ENCODE peak calls at places on chromosomes 12 and 14, in nine cellular contexts. One of them, this sample, is unnamed.

GRCh38 chr14:36952702-36953101 is 219.7 kb downstream of the SLC25A21 start:
- DNase-seq in GM10248: no peak
- DNase-seq in hepatic stellate cell: peak
- DNase-seq in Kasumi-1: no peak
- DNase-seq in Karpas-422: no peak
- DNase-seq in stimulated activated CD8-positive, alpha-beta memory T cell treated with anti-CD3 and anti-CD28 coated beads, Interleukin-7, amount 100 ng/mL, for 1 hour: no peak
- DNase-seq in effector CD8-positive, alpha-beta T cell: no peak
- DNase-seq in sigmoid colon: no peak
- DNase-seq in mesenchymal stem cell: no peak
- DNase-seq in this sample: no peak

GRCh38 chr12:103930787-103931536 is 752 bp downstream of the HSP90B1 start:
- DNase-seq in GM10248: peak
- DNase-seq in Karpas-422: peak
- DNase-seq in stimulated activated CD8-positive, alpha-beta memory T cell treated with anti-CD3 and anti-CD28 coated beads, Interleukin-7, amount 100 ng/mL, for 1 hour: no peak
- DNase-seq in sigmoid colon: peak
- DNase-seq in hepatic stellate cell: peak
- DNase-seq in mesenchymal stem cell: no peak
- DNase-seq in effector CD8-positive, alpha-beta T cell: no peak
- DNase-seq in Kasumi-1: peak
- DNase-seq in this sample: peak

GRCh38 chr12:14654416-14654815 is 42.0 kb downstream of the GUCY2C start:
- DNase-seq in effector CD8-positive, alpha-beta T cell: no peak
- DNase-seq in stimulated activated CD8-positive, alpha-beta memory T cell treated with anti-CD3 and anti-CD28 coated beads, Interleukin-7, amount 100 ng/mL, for 1 hour: no peak
- DNase-seq in Karpas-422: no peak
- DNase-seq in mesenchymal stem cell: no peak
- DNase-seq in Kasumi-1: no peak
- DNase-seq in hepatic stellate cell: no peak
- DNase-seq in GM10248: no peak
- DNase-seq in sigmoid colon: no peak
- DNase-seq in this sample: no peak

GRCh38 chr14:104284636-104285482 is 146.5 kb downstream of the KIF26A start:
- DNase-seq in sigmoid colon: peak
- DNase-seq in hepatic stellate cell: no peak
- DNase-seq in GM10248: no peak
- DNase-seq in stimulated activated CD8-positive, alpha-beta memory T cell treated with anti-CD3 and anti-CD28 coated beads, Interleukin-7, amount 100 ng/mL, for 1 hour: no peak
- DNase-seq in Kasumi-1: no peak
- DNase-seq in Karpas-422: no peak
- DNase-seq in mesenchymal stem cell: no peak
- DNase-seq in effector CD8-positive, alpha-beta T cell: no peak
- DNase-seq in this sample: peak

GRCh38 chr14:58272589-58273372 is 25.6 kb upstream of the ARID4A start:
- DNase-seq in mesenchymal stem cell: peak
- DNase-seq in stimulated activated CD8-positive, alpha-beta memory T cell treated with anti-CD3 and anti-CD28 coated beads, Interleukin-7, amount 100 ng/mL, for 1 hour: no peak
- DNase-seq in sigmoid colon: no peak
- DNase-seq in Kasumi-1: peak
- DNase-seq in hepatic stellate cell: peak
- DNase-seq in GM10248: no peak
- DNase-seq in Karpas-422: peak
- DNase-seq in effector CD8-positive, alpha-beta T cell: no peak
- DNase-seq in this sample: no peak

GRCh38 chr14:54606178-54606577 is 39.2 kb downstream of the SAMD4A start:
- DNase-seq in stimulated activated CD8-positive, alpha-beta memory T cell treated with anti-CD3 and anti-CD28 coated beads, Interleukin-7, amount 100 ng/mL, for 1 hour: no peak
- DNase-seq in mesenchymal stem cell: peak
- DNase-seq in Kasumi-1: no peak
- DNase-seq in hepatic stellate cell: no peak
- DNase-seq in Karpas-422: no peak
- DNase-seq in effector CD8-positive, alpha-beta T cell: no peak
- DNase-seq in sigmoid colon: no peak
- DNase-seq in GM10248: no peak
- DNase-seq in this sample: no peak

GRCh38 chr12:119229837-119230236 is 51.1 kb downstream of the HSPB8 start:
- DNase-seq in stimulated activated CD8-positive, alpha-beta memory T cell treated with anti-CD3 and anti-CD28 coated beads, Interleukin-7, amount 100 ng/mL, for 1 hour: no peak
- DNase-seq in GM10248: no peak
- DNase-seq in effector CD8-positive, alpha-beta T cell: no peak
- DNase-seq in sigmoid colon: no peak
- DNase-seq in Kasumi-1: no peak
- DNase-seq in hepatic stellate cell: peak
- DNase-seq in mesenchymal stem cell: peak
- DNase-seq in Karpas-422: peak
- DNase-seq in this sample: no peak

GRCh38 chr14:26765768-26766550 is 168.1 kb upstream of the NOVA1 start:
- DNase-seq in Karpas-422: peak
- DNase-seq in effector CD8-positive, alpha-beta T cell: no peak
- DNase-seq in GM10248: no peak
- DNase-seq in mesenchymal stem cell: peak
- DNase-seq in hepatic stellate cell: no peak
- DNase-seq in Kasumi-1: no peak
- DNase-seq in sigmoid colon: peak
- DNase-seq in stimulated activated CD8-positive, alpha-beta memory T cell treated with anti-CD3 and anti-CD28 coated beads, Interleukin-7, amount 100 ng/mL, for 1 hour: no peak
- DNase-seq in this sample: peak

GRCh38 chr12:70885952-70886351 is 34.6 kb downstream of the PTPRR start:
- DNase-seq in GM10248: no peak
- DNase-seq in mesenchymal stem cell: no peak
- DNase-seq in Kasumi-1: no peak
- DNase-seq in sigmoid colon: no peak
- DNase-seq in effector CD8-positive, alpha-beta T cell: no peak
- DNase-seq in Karpas-422: no peak
- DNase-seq in stimulated activated CD8-positive, alpha-beta memory T cell treated with anti-CD3 and anti-CD28 coated beads, Interleukin-7, amount 100 ng/mL, for 1 hour: no peak
- DNase-seq in hepatic stellate cell: no peak
- DNase-seq in this sample: no peak

GRCh38 chr12:115990241-115990640 is 287.3 kb downstream of the MED13L start:
- DNase-seq in Kasumi-1: no peak
- DNase-seq in effector CD8-positive, alpha-beta T cell: no peak
- DNase-seq in stimulated activated CD8-positive, alpha-beta memory T cell treated with anti-CD3 and anti-CD28 coated beads, Interleukin-7, amount 100 ng/mL, for 1 hour: no peak
- DNase-seq in sigmoid colon: no peak
- DNase-seq in hepatic stellate cell: no peak
- DNase-seq in mesenchymal stem cell: no peak
- DNase-seq in GM10248: no peak
- DNase-seq in Karpas-422: no peak
- DNase-seq in this sample: no peak

GRCh38 chr12:131104464-131105350 is 151.0 kb downstream of the ADGRD1 start:
- DNase-seq in Karpas-422: peak
- DNase-seq in GM10248: peak
- DNase-seq in effector CD8-positive, alpha-beta T cell: peak
- DNase-seq in stimulated activated CD8-positive, alpha-beta memory T cell treated with anti-CD3 and anti-CD28 coated beads, Interleukin-7, amount 100 ng/mL, for 1 hour: peak
- DNase-seq in Kasumi-1: peak
- DNase-seq in hepatic stellate cell: peak
- DNase-seq in sigmoid colon: peak
- DNase-seq in mesenchymal stem cell: peak
- DNase-seq in this sample: peak

GRCh38 chr14:67166450-67166853 is 22.8 kb upstream of the GARIN2 start:
- DNase-seq in sigmoid colon: no peak
- DNase-seq in hepatic stellate cell: peak
- DNase-seq in mesenchymal stem cell: peak
- DNase-seq in Karpas-422: peak
- DNase-seq in Kasumi-1: peak
- DNase-seq in GM10248: peak
- DNase-seq in effector CD8-positive, alpha-beta T cell: no peak
- DNase-seq in stimulated activated CD8-positive, alpha-beta memory T cell treated with anti-CD3 and anti-CD28 coated beads, Interleukin-7, amount 100 ng/mL, for 1 hour: no peak
- DNase-seq in this sample: no peak

GRCh38 chr14:99262977-99263448 is 9.0 kb downstream of the BCL11B start:
- DNase-seq in Kasumi-1: no peak
- DNase-seq in effector CD8-positive, alpha-beta T cell: no peak
- DNase-seq in sigmoid colon: no peak
- DNase-seq in stimulated activated CD8-positive, alpha-beta memory T cell treated with anti-CD3 and anti-CD28 coated beads, Interleukin-7, amount 100 ng/mL, for 1 hour: no peak
- DNase-seq in mesenchymal stem cell: no peak
- DNase-seq in GM10248: no peak
- DNase-seq in Karpas-422: no peak
- DNase-seq in hepatic stellate cell: no peak
- DNase-seq in this sample: no peak

GRCh38 chr12:62191747-62192485 is 68.3 kb upstream of the USP15 start:
- DNase-seq in stimulated activated CD8-positive, alpha-beta memory T cell treated with anti-CD3 and anti-CD28 coated beads, Interleukin-7, amount 100 ng/mL, for 1 hour: no peak
- DNase-seq in mesenchymal stem cell: peak
- DNase-seq in sigmoid colon: peak
- DNase-seq in Kasumi-1: no peak
- DNase-seq in GM10248: peak
- DNase-seq in effector CD8-positive, alpha-beta T cell: no peak
- DNase-seq in Karpas-422: no peak
- DNase-seq in hepatic stellate cell: no peak
- DNase-seq in this sample: peak

GRCh38 chr12:89552376-89552775 is 26.5 kb upstream of the POC1B start:
- DNase-seq in stimulated activated CD8-positive, alpha-beta memory T cell treated with anti-CD3 and anti-CD28 coated beads, Interleukin-7, amount 100 ng/mL, for 1 hour: no peak
- DNase-seq in GM10248: no peak
- DNase-seq in Karpas-422: no peak
- DNase-seq in sigmoid colon: no peak
- DNase-seq in effector CD8-positive, alpha-beta T cell: no peak
- DNase-seq in mesenchymal stem cell: no peak
- DNase-seq in hepatic stellate cell: no peak
- DNase-seq in Kasumi-1: no peak
- DNase-seq in this sample: no peak

GRCh38 chr14:77076118-77076631 is 21.9 kb upstream of the CIPC start:
- DNase-seq in sigmoid colon: peak
- DNase-seq in GM10248: no peak
- DNase-seq in Kasumi-1: no peak
- DNase-seq in hepatic stellate cell: no peak
- DNase-seq in stimulated activated CD8-positive, alpha-beta memory T cell treated with anti-CD3 and anti-CD28 coated beads, Interleukin-7, amount 100 ng/mL, for 1 hour: no peak
- DNase-seq in Karpas-422: no peak
- DNase-seq in mesenchymal stem cell: peak
- DNase-seq in effector CD8-positive, alpha-beta T cell: no peak
- DNase-seq in this sample: no peak

GRCh38 chr12:66947119-66947518 is 268.2 kb upstream of the GRIP1 start:
- DNase-seq in stimulated activated CD8-positive, alpha-beta memory T cell treated with anti-CD3 and anti-CD28 coated beads, Interleukin-7, amount 100 ng/mL, for 1 hour: no peak
- DNase-seq in hepatic stellate cell: no peak
- DNase-seq in Kasumi-1: no peak
- DNase-seq in GM10248: no peak
- DNase-seq in mesenchymal stem cell: no peak
- DNase-seq in effector CD8-positive, alpha-beta T cell: no peak
- DNase-seq in sigmoid colon: no peak
- DNase-seq in Karpas-422: no peak
- DNase-seq in this sample: no peak

GRCh38 chr12:66359300-66359699 is 57.0 kb downstream of the HELB start:
- DNase-seq in Kasumi-1: no peak
- DNase-seq in stimulated activated CD8-positive, alpha-beta memory T cell treated with anti-CD3 and anti-CD28 coated beads, Interleukin-7, amount 100 ng/mL, for 1 hour: no peak
- DNase-seq in mesenchymal stem cell: no peak
- DNase-seq in Karpas-422: no peak
- DNase-seq in hepatic stellate cell: no peak
- DNase-seq in sigmoid colon: no peak
- DNase-seq in GM10248: no peak
- DNase-seq in effector CD8-positive, alpha-beta T cell: no peak
- DNase-seq in this sample: no peak

GRCh38 chr14:61091657-61092273 is 110.7 kb downstream of the SLC38A6 start:
- DNase-seq in sigmoid colon: no peak
- DNase-seq in stimulated activated CD8-positive, alpha-beta memory T cell treated with anti-CD3 and anti-CD28 coated beads, Interleukin-7, amount 100 ng/mL, for 1 hour: no peak
- DNase-seq in hepatic stellate cell: no peak
- DNase-seq in Karpas-422: no peak
- DNase-seq in effector CD8-positive, alpha-beta T cell: no peak
- DNase-seq in GM10248: no peak
- DNase-seq in mesenchymal stem cell: no peak
- DNase-seq in Kasumi-1: no peak
- DNase-seq in this sample: no peak